ENCODE peak calls at places on chromosomes 5 and 9, in nine cellular contexts. X, C, N, M, Z, E, P, U and H are unnamed samples.

GRCh38 chr9:36207546-36208012 is 16.9 kb downstream of the CLTA start:
- DNase-seq in X (no peak), U (no peak), E (no peak), Z (no peak), C (no peak), P (no peak), M (no peak), N (no peak), H (no peak)

GRCh38 chr5:83614841-83615240 is 105.8 kb downstream of the HAPLN1 start:
- DNase-seq in N (no peak), E (no peak), P (no peak), X (no peak), M (no peak), U (no peak), Z (no peak), C (no peak), H (no peak)

GRCh38 chr5:160434022-160434531 is 12.4 kb downstream of the PTTG1 start:
- DNase-seq in X (no peak), N (peak; percentile 63), P (no peak), C (peak; percentile 4), M (no peak), E (no peak), Z (peak; percentile 30), U (peak; percentile 93), H (no peak)

GRCh38 chr9:134915046-134915930 is 2.4 kb downstream of the FCN1 start:
- DNase-seq in M (no peak), C (no peak), X (no peak), E (no peak), Z (no peak), N (no peak), U (no peak), P (peak; percentile 22), H (no peak)

GRCh38 chr9:111740739-111741138 is 54.0 kb downstream of the SHOC1 start:
- DNase-seq in X (no peak), P (no peak), Z (no peak), E (no peak), C (no peak), U (peak; percentile 71), N (no peak), M (no peak), H (no peak)

GRCh38 chr9:100426532-100427365 is at the start of gene MSANTD3:
- DNase-seq in N (peak; percentile 93), C (peak; percentile 74), Z (no peak), X (peak; percentile 78), U (peak; percentile 83), P (peak; percentile 61), M (no peak), E (peak; percentile 89), H (peak; percentile 52)

GRCh38 chr5:127425868-127426267 is 91.6 kb upstream of the PRRC1 start:
- DNase-seq in N (no peak), U (no peak), C (no peak), P (no peak), X (peak; percentile 33), M (no peak), E (no peak), Z (no peak), H (no peak)

GRCh38 chr5:76790632-76791290 is 28.1 kb upstream of the F2RL1 start:
- DNase-seq in Z (no peak), X (no peak), U (no peak), P (peak; percentile 88), C (no peak), N (no peak), E (peak; percentile 76), M (no peak), H (no peak)